ENCODE peak calls at places on chromosomes 7 and 10, in eight cellular contexts. C is breast epithelium, T is HCT116, D is esophagus muscularis mucosa, R is H1, E is spleen, V is endothelial cell of umbilical vein, M is HepG2. J is an unnamed sample. For H3K4me1, the result is how much of the 10 kb centered on the place peaks cover.

GRCh38 chr7:102821994-102822747 is 73.4 kb downstream of the FAM185A start:
- DNase-seq in C (no peak), T (no peak), V (no peak), D (no peak), E (no peak), M (no peak), R (no peak), J (no peak)

GRCh38 chr7:74480861-74481417 is 27.2 kb downstream of the GTF2IRD1 start:
- DNase-seq in V (peak), D (no peak), E (peak), T (no peak), R (no peak), M (no peak), C (peak), J (peak)

GRCh38 chr10:15329437-15329836 is 41.7 kb downstream of the FAM171A1 start:
- DNase-seq in D (no peak), T (no peak), V (no peak), C (no peak), M (no peak), E (no peak), R (no peak), J (no peak)

GRCh38 chr7:80646088-80646961 is 7.9 kb downstream of the CD36 start:
- DNase-seq in E (no peak), M (no peak), T (no peak), V (no peak), D (no peak), C (no peak), R (no peak), J (no peak)

GRCh38 chr10:83218205-83218604 is 921.1 kb upstream of the GHITM start:
- DNase-seq in V (no peak), D (no peak), R (no peak), E (no peak), C (no peak), M (no peak), T (no peak), J (no peak)

GRCh38 chr7:104983620-104984539 is 30.1 kb upstream of the KMT2E start:
- DNase-seq in C (peak), V (peak), D (peak), E (peak), M (peak), R (peak), T (peak), J (peak)

GRCh38 chr10:70498970-70499828 is 20.6 kb downstream of the PALD1 start:
- DNase-seq in E (no peak), V (peak), M (no peak), R (no peak), T (no peak), C (no peak), D (no peak), J (no peak)

GRCh38 chr7:66681491-66682349 is 53.0 kb downstream of the KCTD7 start:
- DNase-seq in C (peak), M (peak), E (peak), R (peak), D (peak), V (peak), T (peak), J (peak)

GRCh38 chr7:76048668-76048988 is 722 bp downstream of the MDH2 start:
- DNase-seq in T (no peak), V (no peak), R (peak), D (no peak), E (no peak), C (no peak), M (no peak), J (no peak)

GRCh38 chr7:92691578-92691977 is 101.4 kb upstream of the FAM133B start:
- DNase-seq in V (peak), R (no peak), C (no peak), E (no peak), D (no peak), T (peak), M (peak), J (no peak)

GRCh38 chr7:44236333-44236728 is 35.6 kb downstream of the YKT6 start:
- DNase-seq in C (no peak), V (no peak), T (no peak), M (no peak), E (no peak), R (no peak), D (no peak), J (no peak)

GRCh38 chr10:43060291-43060690 is 16.6 kb upstream of the RET start:
- DNase-seq in D (no peak), M (no peak), T (no peak), R (no peak), C (no peak), V (no peak), E (peak), J (no peak)

GRCh38 chr7:55776196-55776595 is 86.4 kb downstream of the SEPTIN14 start:
- DNase-seq in T (no peak), M (no peak), D (no peak), V (no peak), C (no peak), E (no peak), R (no peak), J (no peak)

GRCh38 chr7:126699707-126700106 is 553.0 kb downstream of the GRM8 start:
- DNase-seq in M (no peak), T (no peak), R (no peak), V (no peak), D (no peak), E (no peak), C (no peak), J (no peak)

GRCh38 chr7:151139071-151139521 is 28.4 kb downstream of the GBX1 start:
- DNase-seq in V (no peak), E (peak), T (no peak), M (no peak), C (peak), D (no peak), R (no peak), J (peak)

GRCh38 chr7:152969335-152969734 is 209.8 kb downstream of the ACTR3B start:
- DNase-seq in V (no peak), R (no peak), T (no peak), C (no peak), E (no peak), M (no peak), D (no peak), J (no peak)

GRCh38 chr7:101167645-101168411 is 2.5 kb upstream of the VGF start:
- DNase-seq in T (no peak), R (no peak), C (no peak), V (no peak), M (no peak), E (no peak), D (no peak), J (no peak)

GRCh38 chr10:21173433-21173963 is 276.4 kb upstream of the NEBL start:
- DNase-seq in V (no peak), T (no peak), E (no peak), R (peak), M (no peak), D (no peak), C (no peak), J (no peak)

GRCh38 chr7:27364344-27364758 is 121.7 kb downstream of the EVX1 start:
- DNase-seq in R (no peak), D (no peak), M (no peak), E (no peak), T (no peak), C (peak), V (no peak), J (peak)

GRCh38 chr10:43407148-43407575 is 1.8 kb downstream of the HNRNPF start:
- DNase-seq in M (no peak), E (peak), D (no peak), V (peak), C (no peak), T (no peak), R (no peak), J (peak)

GRCh38 chr10:60735244-60735643 is 43.0 kb upstream of the CDK1 start:
- DNase-seq in D (no peak), E (no peak), R (no peak), V (no peak), M (no peak), T (no peak), C (peak), J (no peak)

GRCh38 chr7:49093218-49093617 is 168.9 kb downstream of the CDC14C start:
- DNase-seq in D (no peak), M (no peak), V (no peak), T (no peak), C (no peak), R (no peak), E (no peak), J (no peak)

GRCh38 chr10:132001238-132001977 is 19.7 kb upstream of the BNIP3 start:
- DNase-seq in D (no peak), E (no peak), V (no peak), C (no peak), R (peak), M (peak), T (no peak), J (peak)

GRCh38 chr10:133203652-133204195 is 26.3 kb upstream of the UTF1 start:
- DNase-seq in M (no peak), E (no peak), D (no peak), T (no peak), C (no peak), V (no peak), R (no peak), J (no peak)

GRCh38 chr7:16804674-16805439 is at the start of gene AGR2:
- DNase-seq in R (no peak), D (no peak), V (no peak), M (no peak), E (no peak), C (peak), T (no peak), J (no peak)

GRCh38 chr10:95782274-95782830 is 26.4 kb downstream of the ENTPD1 start:
- DNase-seq in E (no peak), T (no peak), M (no peak), D (no peak), C (no peak), R (no peak), V (no peak), J (no peak)

GRCh38 chr7:129258649-129259389 is 34.0 kb downstream of the AHCYL2 start:
- DNase-seq in C (no peak), E (no peak), V (peak), D (no peak), R (no peak), T (no peak), M (no peak), J (no peak)

GRCh38 chr10:122878799-122879338 is 512 bp downstream of the FAM24B start:
- DNase-seq in C (no peak), V (peak), E (peak), T (no peak), R (no peak), D (no peak), M (peak), J (no peak)

GRCh38 chr10:132443605-132443997 is 46.6 kb downstream of the PWWP2B start:
- DNase-seq in T (no peak), M (no peak), R (no peak), C (no peak), V (no peak), E (peak), D (no peak), J (no peak)

GRCh38 chr10:126621836-126622235 is 48.7 kb downstream of the C10orf90 start:
- DNase-seq in D (no peak), T (no peak), C (no peak), M (no peak), R (no peak), V (no peak), E (no peak), J (no peak)

GRCh38 chr7:143456992-143457793 is 13.9 kb downstream of the TAS2R60 start:
- DNase-seq in C (no peak), R (no peak), D (peak), M (no peak), E (no peak), V (peak), T (no peak), J (no peak)

GRCh38 chr10:60989400-60989876 is 45.5 kb upstream of the RHOBTB1 start:
- DNase-seq in E (peak), D (no peak), V (no peak), M (peak), C (no peak), T (no peak), R (no peak), J (no peak)

GRCh38 chr7:46705416-46706255 is 784.6 kb upstream of the IGFBP3 start:
- DNase-seq in R (no peak), E (no peak), D (no peak), M (no peak), T (no peak), V (no peak), C (no peak), J (no peak)

GRCh38 chr10:119541459-119542356 is 811 bp downstream of the RGS10 start:
- DNase-seq in R (peak), M (no peak), C (no peak), T (no peak), V (no peak), D (no peak), E (peak), J (peak)

GRCh38 chr10:5480162-5480931 is 19.0 kb downstream of the CALML5 start:
- DNase-seq in D (no peak), T (no peak), M (no peak), V (no peak), R (no peak), E (no peak), C (peak), J (peak)

GRCh38 chr10:5477948-5478693 is 21.2 kb downstream of the CALML5 start:
- DNase-seq in D (no peak), E (no peak), M (no peak), T (no peak), C (peak), R (no peak), V (no peak), J (peak)

GRCh38 chr10:5476918-5477525 is 22.3 kb downstream of the CALML5 start:
- DNase-seq in E (no peak), V (no peak), R (no peak), C (no peak), D (no peak), T (no peak), M (no peak), J (peak)

GRCh38 chr10:5479481-5480161 is 19.7 kb downstream of the CALML5 start:
- DNase-seq in E (no peak), V (no peak), D (no peak), C (peak), M (no peak), R (no peak), T (no peak), J (peak)

DNA sequence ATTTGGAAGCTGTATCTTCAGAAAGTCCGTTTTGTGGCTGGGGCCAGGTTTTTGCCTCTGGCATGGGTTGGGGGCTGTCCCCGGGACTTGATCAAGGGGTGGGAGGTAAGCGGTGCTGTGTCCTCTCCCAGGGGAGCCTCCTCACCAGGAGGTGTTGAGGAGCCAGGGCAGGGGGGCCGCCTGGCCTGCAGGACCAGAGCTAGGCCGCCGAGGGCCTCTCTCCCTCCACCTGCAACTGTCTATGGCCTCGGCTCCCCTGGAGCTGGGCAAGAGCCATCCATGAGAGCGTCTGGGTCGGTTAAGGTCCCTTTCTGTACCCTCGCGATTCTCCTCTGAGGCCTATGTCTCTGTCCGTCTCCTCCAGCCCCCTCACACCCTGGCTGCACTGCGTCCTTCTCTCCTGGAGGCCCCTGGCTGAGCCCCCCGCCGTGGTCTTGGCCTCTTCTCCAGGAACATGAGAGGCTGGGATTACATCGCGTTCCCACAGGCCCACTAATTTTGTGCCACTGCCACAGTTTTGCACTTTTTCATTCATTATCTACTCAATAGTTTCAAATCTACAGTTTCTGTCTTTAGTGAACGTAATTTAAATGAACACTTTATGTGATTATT is 20.6 kb downstream of the CALML5 start:
- DNase-seq in R (no peak), C (peak), T (no peak), E (no peak), D (no peak), V (no peak), M (no peak), J (peak)
- TF ChIP-seq POLR2A in R (no peak), C (no peak), T (no peak), E (no peak), D (no peak), V (no peak), M (no peak), J (no peak)

GRCh38 chr7:22563115-22563514 is 63.1 kb upstream of the STEAP1B start:
- DNase-seq in T (no peak), M (no peak), R (no peak), C (no peak), E (no peak), D (peak), V (peak), J (no peak)

GRCh38 chr7:22561895-22562593 is 62.1 kb upstream of the STEAP1B start:
- DNase-seq in E (no peak), C (no peak), T (no peak), V (peak), D (peak), R (peak), M (no peak), J (no peak)

GRCh38 chr7:22559829-22560489 is 60.0 kb upstream of the STEAP1B start:
- DNase-seq in M (peak), T (peak), R (peak), C (peak), E (no peak), D (peak), V (peak), J (peak)

GRCh38 chr7:22563621-22564241 is 63.7 kb upstream of the STEAP1B start:
- DNase-seq in D (peak), C (no peak), T (no peak), M (no peak), E (no peak), V (peak), R (no peak), J (no peak)

GRCh38 chr7:22561356-22561755 is 61.4 kb upstream of the STEAP1B start:
- DNase-seq in M (peak), C (peak), V (peak), R (peak), E (no peak), T (no peak), D (peak), J (peak)
- TF ChIP-seq POLR2AphosphoS5 in M (no peak), C (no peak), V (peak), R (peak), E (peak), T (no peak), D (peak), J (peak)

DNA sequence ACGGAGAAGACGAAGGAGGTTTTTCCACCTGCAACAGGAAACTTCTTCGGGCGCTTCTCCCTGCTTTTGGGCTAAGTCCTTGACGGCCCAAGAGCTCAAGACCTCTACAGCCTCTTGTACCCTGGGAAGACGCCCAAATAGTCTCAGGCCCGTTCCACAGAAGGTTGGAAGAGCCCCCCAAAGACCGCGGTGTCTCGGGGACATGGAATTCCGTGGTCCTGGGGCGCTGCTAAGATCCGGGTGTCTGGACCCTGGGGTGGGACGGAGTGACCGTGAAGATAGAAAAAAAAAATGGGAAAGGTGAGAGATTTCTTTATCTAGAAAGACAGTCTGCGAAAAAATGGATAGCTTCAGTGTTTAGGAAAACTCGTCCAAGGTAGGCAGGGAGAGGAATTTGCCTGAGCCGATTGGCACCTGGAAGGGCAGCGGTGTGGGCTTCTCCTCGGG is 398 bp downstream of the GAD2 start:
- DNase-seq in M (no peak), E (no peak), T (no peak), C (no peak), D (no peak), V (no peak), R (no peak), J (no peak)
- H3K4me1 ChIP-seq in M (under half), E (under half), T (under half), C (under half), D (under half), V (under half), R (under half), J (under half)

DNA sequence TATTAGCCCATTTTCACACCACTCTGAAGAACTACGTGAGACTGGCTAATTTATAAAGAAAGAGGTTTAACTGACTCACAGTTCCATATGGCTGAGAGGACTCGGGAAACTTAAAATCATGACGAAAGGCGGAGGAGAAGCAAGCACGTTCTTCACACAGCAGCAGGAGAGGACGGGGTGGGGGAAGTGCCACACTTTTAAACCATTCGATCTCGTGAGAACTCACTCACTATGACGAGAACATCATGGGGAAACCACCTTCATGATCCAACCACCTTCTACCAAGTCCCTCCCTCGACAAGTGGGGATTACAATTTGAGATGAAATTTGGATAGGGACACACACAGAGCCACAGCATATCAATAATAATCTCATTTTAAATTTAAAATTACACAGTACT is 80.2 kb downstream of the VWDE start:
- DNase-seq in V (no peak), E (no peak), T (no peak), C (no peak), M (no peak), R (no peak), D (no peak), J (no peak)
- TF ChIP-seq POLR2A in V (no peak), E (no peak), T (no peak), C (no peak), M (no peak), R (no peak), D (no peak), J (no peak)

DNA sequence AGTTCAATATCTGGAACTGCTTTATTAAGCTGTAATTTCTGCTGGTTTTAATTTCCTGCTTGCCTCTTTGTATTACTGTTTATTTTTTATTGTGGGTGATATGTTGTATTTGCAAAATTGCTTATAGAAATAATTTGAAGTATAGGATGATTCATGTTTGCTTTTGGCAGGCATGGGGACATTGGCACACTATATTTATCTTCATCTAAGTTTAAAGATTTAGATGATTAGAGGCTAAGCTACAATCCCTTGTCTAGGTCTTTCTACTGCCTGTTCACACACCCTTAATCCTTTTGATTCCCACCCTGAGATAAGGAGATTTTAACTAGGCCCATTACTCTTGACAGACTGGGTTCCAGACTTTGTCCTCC is 182.8 kb upstream of the KAT6B start:
- DNase-seq in M (no peak), T (no peak), R (no peak), E (no peak), D (no peak), V (no peak), C (no peak), J (no peak)
- TF ChIP-seq POLR2AphosphoS5 in M (no peak), T (no peak), R (no peak), E (no peak), D (no peak), V (no peak), C (no peak), J (no peak)

DNA sequence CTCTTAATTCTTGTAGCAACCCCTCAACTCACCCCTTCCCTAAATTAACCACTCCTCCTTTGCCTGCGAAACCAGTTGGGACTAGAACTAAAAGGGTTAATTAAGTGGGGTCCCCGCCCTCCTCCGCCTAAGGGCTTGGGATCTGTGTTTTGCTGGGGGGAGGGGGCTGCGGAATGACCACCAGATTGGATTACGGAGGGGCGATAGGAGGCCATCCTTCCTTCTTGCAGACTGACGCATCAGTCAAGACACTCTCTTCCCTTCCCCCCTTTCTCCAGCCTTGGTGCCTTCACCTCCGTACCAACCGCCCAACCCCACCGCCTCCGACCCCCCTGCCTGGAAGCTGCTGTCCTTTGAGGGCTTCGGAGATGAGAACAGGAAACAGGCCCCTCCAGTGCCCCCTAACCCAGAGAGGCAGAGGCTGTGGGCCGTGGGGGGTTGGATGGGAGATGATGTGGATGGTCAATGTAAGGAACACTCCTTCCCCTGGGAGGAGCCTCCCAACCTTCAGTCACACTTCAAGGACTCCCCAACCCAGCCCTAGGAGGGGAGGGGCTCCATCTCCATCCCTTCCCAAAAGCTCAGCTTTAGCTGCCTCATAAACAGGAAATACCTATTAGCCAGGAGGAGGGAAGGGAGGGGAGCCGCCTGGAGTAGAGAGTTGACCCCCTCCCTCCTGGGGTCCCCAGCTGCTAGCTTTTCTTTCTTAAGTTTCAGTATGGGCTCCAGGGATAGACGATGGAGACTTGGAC is 995 bp upstream of the LDB1 start:
- DNase-seq in V (no peak), C (peak), R (peak), D (no peak), E (peak), T (no peak), M (no peak), J (peak)
- H3K4me1 ChIP-seq in V (under half), C (under half), R (under half), D (half or more), E (under half), T (half or more), M (half or more), J (under half)